ENCODE peak calls at places on chromosomes 7 and 10, in ten cellular contexts. O is brain microvascular endothelial cell, L is HepG2, D is fibroblast of pulmonary artery, J is astrocyte of the spinal cord, P is HFF-Myc, A is IMR-90, X is OCI-LY7, Y is WERI-Rb-1, C is cardiac muscle cell. B is an unnamed sample.

GRCh38 chr7:111126987-111127386 is 36.1 kb downstream of the LRRN3 start:
- DNase-seq in O (peak), X (no peak), L (no peak), D (peak), J (peak), P (no peak), C (peak), Y (no peak), A (peak), B (peak)

GRCh38 chr10:131068760-131069159 is 242.8 kb downstream of the TCERG1L start:
- DNase-seq in O (no peak), X (no peak), C (no peak), P (no peak), Y (no peak), A (no peak), L (no peak), J (no peak), D (no peak), B (no peak)

GRCh38 chr7:11210374-11210773 is 236.7 kb downstream of the PHF14 start:
- DNase-seq in A (no peak), Y (no peak), P (no peak), D (no peak), J (no peak), X (no peak), O (no peak), L (no peak), C (no peak), B (no peak)

GRCh38 chr10:14705548-14706234 is 69.0 kb downstream of the FAM107B start:
- DNase-seq in Y (no peak), P (no peak), J (no peak), C (peak), A (no peak), D (no peak), X (peak), O (no peak), L (no peak), B (no peak)

GRCh38 chr10:51311232-51311631 is 236.9 kb downstream of the PRKG1 start:
- DNase-seq in X (no peak), J (no peak), P (no peak), Y (no peak), C (no peak), O (no peak), A (peak), D (peak), L (no peak), B (no peak)

GRCh38 chr10:124674768-124675222 is 69.4 kb downstream of the FAM53B start:
- DNase-seq in Y (peak), L (no peak), X (no peak), D (no peak), C (peak), A (no peak), J (no peak), O (no peak), P (no peak), B (peak)

GRCh38 chr7:44595934-44596635 is 10.3 kb upstream of the OGDH start:
- DNase-seq in J (no peak), A (peak), C (peak), D (peak), X (no peak), L (no peak), Y (no peak), O (no peak), P (no peak), B (peak)

GRCh38 chr7:90955641-90956207 is 308.5 kb upstream of the FZD1 start:
- DNase-seq in Y (peak), J (no peak), C (peak), D (no peak), P (no peak), O (no peak), L (no peak), A (no peak), X (no peak), B (no peak)

GRCh38 chr7:2726316-2727018 is 38.5 kb downstream of the AMZ1 start:
- DNase-seq in P (no peak), C (no peak), X (no peak), D (no peak), O (no peak), L (no peak), A (no peak), J (no peak), Y (no peak), B (no peak)

GRCh38 chr7:49074538-49074937 is 150.2 kb downstream of the CDC14C start:
- DNase-seq in L (no peak), J (no peak), X (no peak), O (no peak), P (no peak), C (no peak), A (no peak), D (no peak), Y (no peak), B (no peak)

GRCh38 chr7:1447551-1448244 is 11.6 kb downstream of the MICALL2 start:
- DNase-seq in O (no peak), D (peak), L (no peak), X (no peak), P (no peak), C (no peak), Y (no peak), J (no peak), A (peak), B (peak)

GRCh38 chr10:31526681-31527080 is 207.7 kb downstream of the ZEB1 start:
- DNase-seq in L (no peak), P (no peak), C (no peak), O (peak), D (peak), A (peak), Y (no peak), X (no peak), J (no peak), B (no peak)

GRCh38 chr10:109456566-109457361 is 466.5 kb downstream of the XPNPEP1 start:
- DNase-seq in O (no peak), C (no peak), A (no peak), P (no peak), J (no peak), L (no peak), X (no peak), Y (peak), D (no peak), B (peak)

GRCh38 chr7:11539853-11540252 is 292.1 kb downstream of the THSD7A start:
- DNase-seq in Y (no peak), D (peak), L (no peak), A (no peak), O (no peak), J (no peak), P (no peak), C (no peak), X (peak), B (peak)

GRCh38 chr10:8962249-8962648 is 907.8 kb downstream of the GATA3 start:
- DNase-seq in P (no peak), L (no peak), X (no peak), D (no peak), O (no peak), J (no peak), C (no peak), A (no peak), Y (no peak), B (no peak)

GRCh38 chr7:77940647-77941046 is 142.1 kb downstream of the PHTF2 start:
- DNase-seq in A (peak), J (peak), O (peak), X (peak), Y (no peak), C (peak), P (no peak), L (peak), D (peak), B (peak)
- TF ChIP-seq CTCF in A (peak), J (peak), O (peak), X (peak), Y (peak), C (peak), P (peak), L (peak), D (peak), B (peak)

DNA sequence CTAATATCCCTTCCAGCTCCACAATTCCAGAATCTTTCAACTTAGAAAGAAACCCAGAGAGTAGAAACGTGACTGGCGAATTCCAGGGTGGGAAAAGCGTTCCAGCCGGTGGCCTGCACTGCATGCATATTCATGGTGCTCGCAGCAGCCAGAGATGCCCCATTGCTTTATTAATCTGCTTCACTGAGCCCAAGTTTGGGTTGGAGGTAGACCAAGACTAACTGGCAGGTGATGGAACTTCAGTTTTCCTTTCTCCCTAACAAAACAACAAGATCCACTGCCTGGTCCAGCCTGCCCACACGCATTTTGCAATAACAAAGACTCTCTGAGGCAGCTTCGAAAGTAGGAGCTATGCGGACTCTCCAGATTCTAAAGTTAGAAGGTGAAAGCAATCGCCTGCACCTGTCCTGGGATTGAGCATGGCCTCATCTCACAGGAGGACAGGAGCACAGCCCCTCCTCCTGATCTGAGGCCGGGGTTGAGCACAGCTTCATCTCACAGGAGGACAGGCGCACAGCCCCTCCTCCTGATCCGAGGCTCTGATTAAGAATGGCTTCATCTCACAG is 127.9 kb upstream of the LANCL2 start:
- DNase-seq in D (no peak), J (no peak), C (no peak), P (no peak), Y (no peak), L (no peak), X (no peak), O (no peak), A (no peak), B (no peak)
- H3K4me3 ChIP-seq in D (no peak), J (no peak), C (no peak), P (no peak), Y (no peak), L (no peak), X (no peak), O (no peak), A (no peak), B (no peak)

GRCh38 chr7:104160375-104160774 is 47.4 kb downstream of the ORC5 start:
- DNase-seq in J (peak), C (peak), X (peak), Y (no peak), O (no peak), P (no peak), A (peak), L (no peak), D (peak), B (peak)
- TF ChIP-seq CTCF in J (peak), C (peak), X (peak), Y (no peak), O (no peak), P (no peak), A (peak), L (no peak), D (peak), B (peak)

GRCh38 chr10:114246679-114247305 is 7.7 kb downstream of the VWA2 start:
- DNase-seq in Y (no peak), L (no peak), D (no peak), O (no peak), J (no peak), A (no peak), X (no peak), C (no peak), P (no peak), B (no peak)
- H3K4me3 ChIP-seq in Y (no peak), L (no peak), D (no peak), O (no peak), J (no peak), A (no peak), X (no peak), C (no peak), P (no peak), B (no peak)

GRCh38 chr7:21261627-21262564 is 166.0 kb upstream of the SP4 start:
- DNase-seq in J (peak), Y (peak), P (no peak), L (peak), A (peak), C (peak), D (peak), O (peak), X (peak), B (peak)
- TF ChIP-seq CTCF in J (peak), Y (peak), P (peak), L (peak), A (peak), C (peak), D (peak), O (peak), X (peak), B (peak)

B was measured in fibroblast of villous mesenchyme.